ENCODE peak calls at places on chromosome 4, in four cellular contexts. C, R, L and T are unnamed samples.
A peak's percentile ranks its signal among the peaks of the same experiment; 100 is the strongest.

GRCh38 chr4:22099896-22100295 is 151.3 kb upstream of the KCNIP4 start:
- DNase-seq in R (no peak), C (no peak), L (no peak), T (no peak)

GRCh38 chr4:13386405-13387107 is 97.6 kb downstream of the RAB28 start:
- DNase-seq in C (no peak), R (no peak), L (peak; percentile 19), T (no peak)

GRCh38 chr4:38119663-38120374 is 159.6 kb downstream of the PTTG2 start:
- DNase-seq in L (no peak), R (no peak), C (no peak), T (peak; percentile 48)

GRCh38 chr4:106019771-106020170 is 124.5 kb downstream of the NPNT start:
- DNase-seq in R (no peak), L (no peak), C (no peak), T (no peak)

GRCh38 chr4:187118731-187119130 is 395.1 kb upstream of the FAT1 start:
- DNase-seq in C (no peak), R (no peak), L (no peak), T (no peak)

GRCh38 chr4:149784018-149784417 is 31.6 kb downstream of the IQCM start:
- DNase-seq in C (no peak), L (no peak), R (no peak), T (no peak)

GRCh38 chr4:152663203-152664066 is 16.4 kb downstream of the TMEM154 start:
- DNase-seq in R (no peak), C (no peak), L (peak; percentile 75), T (no peak)

GRCh38 chr4:168955674-168956073 is 54.4 kb downstream of the CBR4 start:
- DNase-seq in R (no peak), L (no peak), C (no peak), T (no peak)

GRCh38 chr4:24405926-24406325 is 178.4 kb downstream of the DHX15 start:
- DNase-seq in L (no peak), R (no peak), C (no peak), T (no peak)

GRCh38 chr4:53508446-53508845 is 82.8 kb downstream of the LNX1 start:
- DNase-seq in L (no peak), C (peak; percentile 48), R (no peak), T (no peak)

GRCh38 chr4:183798921-183799307 is 106.2 kb upstream of the STOX2 start:
- DNase-seq in L (no peak), R (no peak), C (no peak), T (no peak)

GRCh38 chr4:31015123-31015522 is 295.0 kb downstream of the PCDH7 start:
- DNase-seq in L (no peak), R (no peak), C (no peak), T (no peak)

GRCh38 chr4:21134994-21135393 is 434.7 kb downstream of the PACRGL start:
- DNase-seq in C (no peak), R (no peak), L (no peak), T (peak; percentile 38)

GRCh38 chr4:61149278-61149677 is 50.8 kb upstream of the ADGRL3 start:
- DNase-seq in L (no peak), C (no peak), R (no peak), T (no peak)

GRCh38 chr4:73131281-73131680 is 61.8 kb upstream of the COX18 start:
- DNase-seq in L (no peak), C (no peak), R (no peak), T (no peak)

GRCh38 chr4:174119051-174119450 is 164.4 kb downstream of the FBXO8 start:
- DNase-seq in R (no peak), L (no peak), C (no peak), T (peak; percentile 39)

GRCh38 chr4:111849726-111850284 is 295.4 kb upstream of the FAM241A start:
- DNase-seq in R (no peak), C (no peak), L (no peak), T (no peak)

GRCh38 chr4:87038837-87039715 is 104.3 kb downstream of the AFF1 start:
- DNase-seq in R (no peak), L (no peak), C (no peak), T (peak; percentile 59)

GRCh38 chr4:115370490-115370889 is 257.1 kb upstream of the NDST4 start:
- DNase-seq in R (no peak), C (no peak), L (no peak), T (no peak)
- TF ChIP-seq EP300 in R (no peak), C (no peak), L (no peak), T (no peak)

GRCh38 chr4:81032174-81032551 is 1.7 kb downstream of the BMP3 start:
- DNase-seq in R (no peak), C (no peak), L (no peak), T (no peak)

GRCh38 chr4:81030617-81031388 is at the start of gene BMP3:
- DNase-seq in L (no peak), R (no peak), C (no peak), T (no peak)

GRCh38 chr4:81030061-81030616 is 369 bp upstream of the BMP3 start:
- DNase-seq in C (no peak), R (no peak), L (no peak), T (no peak)

GRCh38 chr4:81032805-81033684 is 2.5 kb downstream of the BMP3 start:
- DNase-seq in L (no peak), C (no peak), R (no peak), T (no peak)

DNA sequence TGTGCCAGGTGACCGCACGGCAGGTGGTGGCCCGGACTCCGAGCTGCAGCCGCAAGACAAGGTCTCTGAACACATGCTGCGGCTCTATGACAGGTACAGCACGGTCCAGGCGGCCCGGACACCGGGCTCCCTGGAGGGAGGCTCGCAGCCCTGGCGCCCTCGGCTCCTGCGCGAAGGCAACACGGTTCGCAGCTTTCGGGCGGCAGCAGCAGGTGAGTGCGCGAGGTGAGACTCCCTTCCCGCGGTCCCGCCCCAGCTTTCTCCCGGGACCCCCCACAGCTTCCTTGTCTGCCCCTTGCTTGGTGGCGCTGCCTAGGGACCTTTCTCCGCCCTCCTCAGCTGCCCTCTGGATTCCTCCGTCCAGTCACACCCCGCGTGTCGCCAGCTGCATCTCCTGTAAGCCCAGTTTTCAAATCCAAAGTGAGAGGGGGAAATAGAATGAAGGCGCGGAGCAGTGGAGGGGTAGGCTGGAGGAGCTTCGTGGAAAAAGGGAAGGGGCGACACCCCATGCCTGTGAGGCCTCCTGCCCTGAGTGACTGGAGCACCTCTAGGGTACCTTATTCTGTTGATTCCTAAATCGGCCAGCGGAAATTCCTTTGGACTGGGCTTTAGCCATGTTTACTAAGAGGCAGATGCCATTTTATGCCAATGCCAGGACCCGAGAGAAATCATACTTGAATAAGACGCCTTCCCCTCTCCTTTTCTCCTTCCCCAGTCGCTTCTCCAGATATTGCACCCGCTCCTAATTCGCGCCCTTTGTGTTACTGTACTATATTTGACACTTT is 1.1 kb downstream of the BMP3 start:
- DNase-seq in R (no peak), L (no peak), C (no peak), T (peak; percentile 8)
- TF ChIP-seq TCF12 in R (no peak), L (no peak), C (no peak), T (no peak)

DNA sequence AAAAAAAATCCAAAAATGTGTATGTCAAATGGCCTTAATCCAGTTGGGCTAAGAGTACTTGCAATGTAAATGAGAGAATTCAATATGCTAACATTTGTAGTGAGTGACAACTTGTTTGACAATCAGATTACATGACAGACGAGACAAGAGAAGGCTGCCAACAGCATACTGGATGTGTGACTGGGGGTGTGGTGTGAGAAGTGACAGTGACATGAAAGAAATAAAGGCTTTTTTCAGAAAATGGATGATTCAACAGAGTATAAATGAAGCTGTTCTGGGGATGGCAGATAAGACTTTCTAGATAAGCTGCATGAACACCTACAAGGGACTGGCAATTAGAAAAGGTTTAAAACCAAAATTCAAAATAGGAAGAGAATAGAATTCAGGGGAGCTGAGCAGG is 143.4 kb downstream of the CENPC start:
- DNase-seq in R (no peak), C (no peak), L (no peak), T (no peak)
- TF ChIP-seq EP300 in R (no peak), C (no peak), L (no peak), T (no peak)

DNA sequence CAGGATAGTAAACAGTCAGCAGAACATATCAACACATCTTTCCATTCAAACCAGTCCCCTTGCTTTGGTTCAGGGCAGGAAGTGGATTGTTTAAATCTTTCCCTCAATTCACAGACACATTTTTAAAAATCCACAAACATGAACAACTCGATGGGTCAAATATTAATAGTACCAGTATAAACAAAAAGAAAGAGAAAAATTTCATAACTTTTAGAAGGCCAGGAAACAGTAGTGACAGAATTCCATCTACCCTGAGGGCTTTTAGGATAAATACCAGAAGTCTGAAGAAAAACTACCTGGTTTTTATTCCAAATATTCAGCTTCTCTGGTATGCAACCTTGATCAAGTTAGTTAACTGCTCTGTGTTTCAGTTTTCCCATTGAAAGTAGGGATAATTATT is 1072.9 kb upstream of the PABPC4L start:
- DNase-seq in R (no peak), C (no peak), L (no peak), T (no peak)
- TF ChIP-seq TCF12 in R (no peak), C (no peak), L (no peak), T (no peak)